ENCODE peak calls at places on chromosomes 12 and 14, in four cellular contexts. One of them, this sample, is unnamed.

GRCh38 chr12:124762791-124763593 is 100.7 kb downstream of the SCARB1 start:
- DNase-seq in kidney epithelial cell: no peak
- DNase-seq in bronchial epithelial cell: peak; percentile 85
- DNase-seq in cardiac fibroblast: peak; percentile 50
- DNase-seq in this sample: no peak

GRCh38 chr14:55160989-55161388 is 30.4 kb downstream of the DLGAP5 start:
- DNase-seq in kidney epithelial cell: no peak
- DNase-seq in bronchial epithelial cell: peak; percentile 44
- DNase-seq in cardiac fibroblast: peak; percentile 65
- DNase-seq in this sample: peak; percentile 21

GRCh38 chr12:62660763-62661162 is 194.1 kb downstream of the MON2 start:
- DNase-seq in kidney epithelial cell: peak; percentile 25
- DNase-seq in bronchial epithelial cell: peak; percentile 95
- DNase-seq in cardiac fibroblast: peak; percentile 89
- DNase-seq in this sample: peak; percentile 73

GRCh38 chr14:55333785-55334485 is 62.7 kb downstream of the FBXO34 start:
- DNase-seq in kidney epithelial cell: no peak
- DNase-seq in bronchial epithelial cell: peak; percentile 51
- DNase-seq in cardiac fibroblast: no peak
- DNase-seq in this sample: no peak

GRCh38 chr12:25714219-25714984 is 161.3 kb upstream of the LMNTD1 start:
- DNase-seq in kidney epithelial cell: no peak
- DNase-seq in bronchial epithelial cell: no peak
- DNase-seq in cardiac fibroblast: no peak
- DNase-seq in this sample: no peak

GRCh38 chr12:108337235-108338223 is 1.6 kb downstream of the CMKLR1 start:
- DNase-seq in kidney epithelial cell: no peak
- DNase-seq in bronchial epithelial cell: peak; percentile 39
- DNase-seq in cardiac fibroblast: peak; percentile 3
- DNase-seq in this sample: no peak

GRCh38 chr12:65156366-65156831 is 13.0 kb upstream of the LEMD3 start:
- DNase-seq in kidney epithelial cell: no peak
- DNase-seq in bronchial epithelial cell: peak; percentile 12
- DNase-seq in cardiac fibroblast: peak; percentile 36
- DNase-seq in this sample: no peak

GRCh38 chr12:3132636-3133409 is 55.6 kb downstream of the TSPAN9 start:
- DNase-seq in kidney epithelial cell: no peak
- DNase-seq in bronchial epithelial cell: no peak
- DNase-seq in cardiac fibroblast: peak; percentile 82
- DNase-seq in this sample: no peak

GRCh38 chr12:22535478-22535877 is 8.9 kb downstream of the C2CD5 start:
- DNase-seq in kidney epithelial cell: no peak
- DNase-seq in bronchial epithelial cell: no peak
- DNase-seq in cardiac fibroblast: no peak
- DNase-seq in this sample: no peak

GRCh38 chr14:99564256-99564902 is 39.6 kb downstream of the CCDC85C start:
- DNase-seq in kidney epithelial cell: no peak
- DNase-seq in bronchial epithelial cell: no peak
- DNase-seq in cardiac fibroblast: peak; percentile 76
- DNase-seq in this sample: no peak

GRCh38 chr12:105706973-105707334 is 376.5 kb downstream of the C12orf75 start:
- DNase-seq in kidney epithelial cell: no peak
- DNase-seq in bronchial epithelial cell: no peak
- DNase-seq in cardiac fibroblast: no peak
- DNase-seq in this sample: no peak

GRCh38 chr14:58878740-58879139 is 241.0 kb downstream of the DACT1 start:
- DNase-seq in kidney epithelial cell: no peak
- DNase-seq in bronchial epithelial cell: peak; percentile 21
- DNase-seq in cardiac fibroblast: no peak
- DNase-seq in this sample: no peak

GRCh38 chr12:54439521-54440255 is 20.6 kb upstream of the ITGA5 start:
- DNase-seq in kidney epithelial cell: peak; percentile 39
- DNase-seq in bronchial epithelial cell: peak; percentile 66
- DNase-seq in cardiac fibroblast: peak; percentile 88
- DNase-seq in this sample: peak; percentile 65

GRCh38 chr12:76883151-76883550 is 4.3 kb upstream of the CSRP2 start:
- DNase-seq in kidney epithelial cell: peak; percentile 71
- DNase-seq in bronchial epithelial cell: peak; percentile 64
- DNase-seq in cardiac fibroblast: peak; percentile 46
- DNase-seq in this sample: no peak

GRCh38 chr14:22099942-22100763 is 426.5 kb upstream of the OR4E1 start:
- DNase-seq in kidney epithelial cell: peak; percentile 51
- DNase-seq in bronchial epithelial cell: peak; percentile 81
- DNase-seq in cardiac fibroblast: peak; percentile 62
- DNase-seq in this sample: no peak

GRCh38 chr12:93818488-93819047 is 141.4 kb downstream of the CRADD start:
- DNase-seq in kidney epithelial cell: no peak
- DNase-seq in bronchial epithelial cell: no peak
- DNase-seq in cardiac fibroblast: no peak
- DNase-seq in this sample: no peak

GRCh38 chr12:118237908-118238307 is 102.0 kb downstream of the PEBP1 start:
- DNase-seq in kidney epithelial cell: peak; percentile 39
- DNase-seq in bronchial epithelial cell: peak; percentile 96
- DNase-seq in cardiac fibroblast: peak; percentile 70
- DNase-seq in this sample: no peak

GRCh38 chr14:51828017-51828797 is 32.2 kb upstream of the GNG2 start:
- DNase-seq in kidney epithelial cell: peak; percentile 60
- DNase-seq in bronchial epithelial cell: peak; percentile 82
- DNase-seq in cardiac fibroblast: peak; percentile 56
- DNase-seq in this sample: no peak

GRCh38 chr14:101461891-101462290 is 99.4 kb upstream of the DIO3 start:
- DNase-seq in kidney epithelial cell: no peak
- DNase-seq in bronchial epithelial cell: no peak
- DNase-seq in cardiac fibroblast: no peak
- DNase-seq in this sample: no peak

GRCh38 chr12:40063424-40063823 is 42.5 kb downstream of the SLC2A13 start:
- DNase-seq in kidney epithelial cell: no peak
- DNase-seq in bronchial epithelial cell: no peak
- DNase-seq in cardiac fibroblast: peak; percentile 48
- DNase-seq in this sample: no peak

GRCh38 chr12:53560386-53560785 is 53.1 kb upstream of the NPFF start:
- DNase-seq in kidney epithelial cell: no peak
- DNase-seq in bronchial epithelial cell: no peak
- DNase-seq in cardiac fibroblast: peak; percentile 95
- DNase-seq in this sample: peak; percentile 76

GRCh38 chr14:24798911-24799310 is 164.9 kb upstream of the GZMB start:
- DNase-seq in kidney epithelial cell: no peak
- DNase-seq in bronchial epithelial cell: no peak
- DNase-seq in cardiac fibroblast: no peak
- DNase-seq in this sample: no peak

GRCh38 chr14:55731881-55732498 is 152.0 kb downstream of the KTN1 start:
- DNase-seq in kidney epithelial cell: no peak
- DNase-seq in bronchial epithelial cell: no peak
- DNase-seq in cardiac fibroblast: peak; percentile 57
- DNase-seq in this sample: no peak

GRCh38 chr12:39372929-39373328 is 70.0 kb downstream of the KIF21A start:
- DNase-seq in kidney epithelial cell: no peak
- DNase-seq in bronchial epithelial cell: peak; percentile 57
- DNase-seq in cardiac fibroblast: peak; percentile 36
- DNase-seq in this sample: no peak

GRCh38 chr14:90300649-90301048 is 31.1 kb downstream of the NRDE2 start:
- DNase-seq in kidney epithelial cell: no peak
- DNase-seq in bronchial epithelial cell: no peak
- DNase-seq in cardiac fibroblast: peak; percentile 36
- DNase-seq in this sample: no peak

GRCh38 chr12:3489057-3489456 is 1.9 kb upstream of the PRMT8 start:
- DNase-seq in kidney epithelial cell: no peak
- DNase-seq in bronchial epithelial cell: peak; percentile 91
- DNase-seq in cardiac fibroblast: peak; percentile 75
- DNase-seq in this sample: peak; percentile 11

GRCh38 chr12:19894049-19894448 is 454.8 kb downstream of the AEBP2 start:
- DNase-seq in kidney epithelial cell: no peak
- DNase-seq in bronchial epithelial cell: peak; percentile 35
- DNase-seq in cardiac fibroblast: peak; percentile 70
- DNase-seq in this sample: peak; percentile 61

GRCh38 chr12:97659117-97659880 is 196.7 kb downstream of the RMST start:
- DNase-seq in kidney epithelial cell: no peak
- DNase-seq in bronchial epithelial cell: no peak
- DNase-seq in cardiac fibroblast: no peak
- DNase-seq in this sample: no peak

GRCh38 chr14:73612339-73613045 is at the start of gene ACOT6:
- DNase-seq in kidney epithelial cell: peak; percentile 28
- DNase-seq in bronchial epithelial cell: peak; percentile 55
- DNase-seq in cardiac fibroblast: peak; percentile 74
- DNase-seq in this sample: peak; percentile 17

GRCh38 chr14:59354666-59355065 is 110.5 kb downstream of the GPR135 start:
- DNase-seq in kidney epithelial cell: no peak
- DNase-seq in bronchial epithelial cell: peak; percentile 97
- DNase-seq in cardiac fibroblast: peak; percentile 52
- DNase-seq in this sample: peak; percentile 21

GRCh38 chr14:26204954-26205479 is 392.8 kb downstream of the NOVA1 start:
- DNase-seq in kidney epithelial cell: no peak
- DNase-seq in bronchial epithelial cell: no peak
- DNase-seq in cardiac fibroblast: peak; percentile 21
- DNase-seq in this sample: no peak

DNA sequence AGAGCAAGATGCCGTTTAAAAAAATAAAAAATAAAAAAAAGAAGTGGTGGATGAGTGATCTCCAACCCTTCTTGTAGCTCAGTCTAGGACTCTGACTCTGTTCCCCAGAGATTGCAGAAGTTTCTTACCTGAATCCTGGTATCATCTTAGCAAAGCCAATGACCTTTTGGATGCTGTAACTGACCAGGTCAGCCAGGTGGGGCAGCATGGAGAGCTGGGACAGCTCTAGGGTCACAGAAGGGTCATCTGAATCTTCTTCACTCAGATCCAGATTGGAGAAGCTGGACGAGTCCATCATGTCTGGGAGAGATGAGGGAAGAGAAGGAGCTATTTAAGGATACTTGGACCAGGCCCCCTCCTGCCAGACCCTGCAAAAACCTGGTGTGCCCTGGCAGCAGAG is 35.8 kb upstream of the HDAC7 start:
- DNase-seq in kidney epithelial cell: no peak
- DNase-seq in bronchial epithelial cell: no peak
- DNase-seq in cardiac fibroblast: no peak
- DNase-seq in this sample: no peak
- TF ChIP-seq CTCF in kidney epithelial cell: no peak
- TF ChIP-seq CTCF in bronchial epithelial cell: no peak
- TF ChIP-seq CTCF in cardiac fibroblast: no peak
- TF ChIP-seq CTCF in this sample: no peak

GRCh38 chr12:96329018-96329417 is 71.2 kb downstream of the CDK17 start:
- DNase-seq in kidney epithelial cell: no peak
- DNase-seq in bronchial epithelial cell: no peak
- DNase-seq in cardiac fibroblast: no peak
- DNase-seq in this sample: no peak

GRCh38 chr12:96326628-96327227 is 73.5 kb downstream of the CDK17 start:
- DNase-seq in kidney epithelial cell: no peak
- DNase-seq in bronchial epithelial cell: peak; percentile 20
- DNase-seq in cardiac fibroblast: no peak
- DNase-seq in this sample: no peak

GRCh38 chr12:96327889-96328288 is 72.3 kb downstream of the CDK17 start:
- DNase-seq in kidney epithelial cell: no peak
- DNase-seq in bronchial epithelial cell: peak; percentile 34
- DNase-seq in cardiac fibroblast: no peak
- DNase-seq in this sample: no peak

GRCh38 chr12:96327346-96327745 is 72.9 kb downstream of the CDK17 start:
- DNase-seq in kidney epithelial cell: no peak
- DNase-seq in bronchial epithelial cell: no peak
- DNase-seq in cardiac fibroblast: no peak
- DNase-seq in this sample: no peak

GRCh38 chr12:96329545-96329944 is 70.7 kb downstream of the CDK17 start:
- DNase-seq in kidney epithelial cell: no peak
- DNase-seq in bronchial epithelial cell: no peak
- DNase-seq in cardiac fibroblast: no peak
- DNase-seq in this sample: no peak
- TF ChIP-seq CTCF in kidney epithelial cell: no peak
- TF ChIP-seq CTCF in bronchial epithelial cell: no peak
- TF ChIP-seq CTCF in cardiac fibroblast: no peak
- TF ChIP-seq CTCF in this sample: no peak

GRCh38 chr12:55724940-55725309 is 3.9 kb downstream of the CD63 start:
- DNase-seq in kidney epithelial cell: no peak
- DNase-seq in bronchial epithelial cell: no peak
- DNase-seq in cardiac fibroblast: no peak
- DNase-seq in this sample: no peak
- TF ChIP-seq CTCF in kidney epithelial cell: no peak
- TF ChIP-seq CTCF in bronchial epithelial cell: no peak
- TF ChIP-seq CTCF in cardiac fibroblast: no peak
- TF ChIP-seq CTCF in this sample: no peak

DNA sequence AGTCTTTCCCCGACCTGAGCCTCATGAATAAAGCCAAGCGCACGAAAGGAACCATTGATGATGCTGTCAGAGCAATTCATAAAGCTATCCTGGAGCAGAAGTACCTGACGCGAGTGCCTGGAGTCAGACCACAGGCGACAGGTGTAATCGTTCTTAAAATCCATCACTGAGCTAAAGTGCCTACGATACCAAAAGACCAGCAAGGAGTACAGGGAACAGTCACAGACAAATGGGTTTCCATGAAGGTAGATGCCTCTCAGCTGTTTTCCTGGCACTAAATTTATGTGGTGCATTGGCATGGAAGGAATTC is 1.4 kb upstream of the PCED1B start:
- DNase-seq in kidney epithelial cell: no peak
- DNase-seq in bronchial epithelial cell: no peak
- DNase-seq in cardiac fibroblast: no peak
- DNase-seq in this sample: no peak
- TF ChIP-seq CTCF in kidney epithelial cell: no peak
- TF ChIP-seq CTCF in bronchial epithelial cell: no peak
- TF ChIP-seq CTCF in cardiac fibroblast: no peak
- TF ChIP-seq CTCF in this sample: no peak

GRCh38 chr12:96218989-96219678 is 25.0 kb downstream of the ELK3 start:
- DNase-seq in kidney epithelial cell: no peak
- DNase-seq in bronchial epithelial cell: peak; percentile 86
- DNase-seq in cardiac fibroblast: no peak
- DNase-seq in this sample: no peak

GRCh38 chr12:96219700-96220206 is 25.6 kb downstream of the ELK3 start:
- DNase-seq in kidney epithelial cell: peak; percentile 96
- DNase-seq in bronchial epithelial cell: peak; percentile 100
- DNase-seq in cardiac fibroblast: peak; percentile 99
- DNase-seq in this sample: peak; percentile 85

GRCh38 chr12:96223411-96224218 is 29.4 kb downstream of the ELK3 start:
- DNase-seq in kidney epithelial cell: no peak
- DNase-seq in bronchial epithelial cell: no peak
- DNase-seq in cardiac fibroblast: no peak
- DNase-seq in this sample: no peak

GRCh38 chr12:96221391-96221790 is 27.2 kb downstream of the ELK3 start:
- DNase-seq in kidney epithelial cell: no peak
- DNase-seq in bronchial epithelial cell: peak; percentile 70
- DNase-seq in cardiac fibroblast: no peak
- DNase-seq in this sample: no peak

DNA sequence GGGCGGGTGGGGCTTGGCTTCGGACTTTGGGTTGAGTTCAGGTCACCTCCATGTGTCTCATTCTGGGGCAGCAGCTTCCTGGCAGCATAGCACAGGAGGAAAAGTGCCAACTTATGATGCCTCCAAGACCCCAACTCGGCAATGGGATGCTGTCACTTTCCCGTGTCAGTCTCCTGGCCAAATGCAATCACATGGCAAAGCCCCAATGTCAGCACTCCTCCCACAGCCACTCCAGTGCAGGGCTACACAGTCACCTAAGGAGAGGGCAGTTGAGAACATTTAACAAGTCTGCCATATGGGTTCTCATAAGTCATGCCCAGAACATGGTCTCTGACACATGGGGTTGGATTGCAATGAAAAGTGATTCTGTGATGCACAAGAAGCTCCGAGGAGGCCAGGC is 26.7 kb downstream of the ELK3 start:
- DNase-seq in kidney epithelial cell: no peak
- DNase-seq in bronchial epithelial cell: peak; percentile 85
- DNase-seq in cardiac fibroblast: peak; percentile 73
- DNase-seq in this sample: no peak
- TF ChIP-seq CTCF in kidney epithelial cell: no peak
- TF ChIP-seq CTCF in bronchial epithelial cell: no peak
- TF ChIP-seq CTCF in cardiac fibroblast: no peak
- TF ChIP-seq CTCF in this sample: no peak

This sample was measured in AG09309.